ENCODE peak calls at places on chromosomes 11 and 22, in six cellular contexts. One of them, this sample, is unnamed.
A peak's percentile ranks its signal among the peaks of the same experiment; 100 is the strongest.

GRCh38 chr22:38872831-38873248 is 824 bp upstream of the CBX6 start:
- DNase-seq in endodermal cell: peak; percentile 81
- DNase-seq in fibroblast of lung: peak; percentile 57
- DNase-seq in Panc1: no peak
- DNase-seq in ovary: peak; percentile 83
- DNase-seq in cardiac muscle cell: peak; percentile 80
- DNase-seq in this sample: no peak

GRCh38 chr11:2483426-2483825 is 38.6 kb downstream of the KCNQ1 start:
- DNase-seq in cardiac muscle cell: no peak
- DNase-seq in fibroblast of lung: no peak
- DNase-seq in ovary: no peak
- DNase-seq in Panc1: no peak
- DNase-seq in endodermal cell: no peak
- DNase-seq in this sample: no peak

GRCh38 chr11:115817844-115818565 is 313.8 kb upstream of the CADM1 start:
- DNase-seq in endodermal cell: no peak
- DNase-seq in fibroblast of lung: no peak
- DNase-seq in Panc1: no peak
- DNase-seq in cardiac muscle cell: no peak
- DNase-seq in ovary: no peak
- DNase-seq in this sample: no peak

GRCh38 chr22:45475876-45476514 is 26.7 kb upstream of the FBLN1 start:
- DNase-seq in ovary: no peak
- DNase-seq in fibroblast of lung: no peak
- DNase-seq in endodermal cell: no peak
- DNase-seq in Panc1: no peak
- DNase-seq in cardiac muscle cell: no peak
- DNase-seq in this sample: no peak

GRCh38 chr22:36471341-36471821 is 10.1 kb downstream of the TXN2 start:
- DNase-seq in ovary: no peak
- DNase-seq in Panc1: no peak
- DNase-seq in endodermal cell: no peak
- DNase-seq in fibroblast of lung: peak; percentile 34
- DNase-seq in cardiac muscle cell: no peak
- DNase-seq in this sample: peak; percentile 59

GRCh38 chr22:46149493-46149997 is 781 bp upstream of the PPARA start:
- DNase-seq in ovary: peak; percentile 81
- DNase-seq in Panc1: no peak
- DNase-seq in fibroblast of lung: no peak
- DNase-seq in endodermal cell: peak; percentile 83
- DNase-seq in cardiac muscle cell: peak; percentile 62
- DNase-seq in this sample: no peak

GRCh38 chr11:82701847-82702520 is 31.7 kb downstream of the FAM181B start:
- DNase-seq in Panc1: no peak
- DNase-seq in fibroblast of lung: peak; percentile 44
- DNase-seq in endodermal cell: peak; percentile 87
- DNase-seq in ovary: no peak
- DNase-seq in cardiac muscle cell: peak; percentile 64
- DNase-seq in this sample: peak; percentile 41

GRCh38 chr11:62671604-62672528 is at the start of the genes LBHD1 and UQCC3:
- DNase-seq in ovary: peak; percentile 80
- DNase-seq in endodermal cell: peak; percentile 93
- DNase-seq in Panc1: no peak
- DNase-seq in fibroblast of lung: peak; percentile 92
- DNase-seq in cardiac muscle cell: peak; percentile 90
- DNase-seq in this sample: peak; percentile 77

GRCh38 chr11:84106560-84106959 is 820.4 kb upstream of the CCDC90B start:
- DNase-seq in cardiac muscle cell: no peak
- DNase-seq in endodermal cell: no peak
- DNase-seq in ovary: no peak
- DNase-seq in fibroblast of lung: no peak
- DNase-seq in Panc1: no peak
- DNase-seq in this sample: no peak

GRCh38 chr22:35839811-35840739 is 122.4 kb downstream of the APOL5 start:
- DNase-seq in Panc1: peak; percentile 84
- DNase-seq in cardiac muscle cell: peak; percentile 92
- DNase-seq in ovary: peak; percentile 86
- DNase-seq in endodermal cell: peak; percentile 96
- DNase-seq in fibroblast of lung: peak; percentile 98
- DNase-seq in this sample: peak; percentile 95

GRCh38 chr11:12106501-12106900 is 3.9 kb upstream of the MICAL2 start:
- DNase-seq in Panc1: no peak
- DNase-seq in ovary: no peak
- DNase-seq in cardiac muscle cell: no peak
- DNase-seq in endodermal cell: no peak
- DNase-seq in fibroblast of lung: no peak
- DNase-seq in this sample: no peak

GRCh38 chr11:42967653-42968052 is 344.1 kb upstream of the API5 start:
- DNase-seq in endodermal cell: no peak
- DNase-seq in cardiac muscle cell: no peak
- DNase-seq in fibroblast of lung: no peak
- DNase-seq in Panc1: no peak
- DNase-seq in ovary: no peak
- DNase-seq in this sample: no peak

GRCh38 chr11:14974021-14974698 is 2.0 kb upstream of the CALCA start:
- DNase-seq in ovary: no peak
- DNase-seq in cardiac muscle cell: peak; percentile 37
- DNase-seq in endodermal cell: peak; percentile 82
- DNase-seq in Panc1: no peak
- DNase-seq in fibroblast of lung: no peak
- DNase-seq in this sample: no peak

GRCh38 chr11:119479685-119480275 is 56.8 kb upstream of the THY1 start:
- DNase-seq in endodermal cell: peak; percentile 78
- DNase-seq in fibroblast of lung: peak; percentile 60
- DNase-seq in Panc1: no peak
- DNase-seq in ovary: no peak
- DNase-seq in cardiac muscle cell: peak; percentile 29
- DNase-seq in this sample: peak; percentile 44

GRCh38 chr22:20233351-20234313 is 34.5 kb downstream of the RTN4R start:
- DNase-seq in ovary: no peak
- DNase-seq in Panc1: no peak
- DNase-seq in fibroblast of lung: no peak
- DNase-seq in endodermal cell: no peak
- DNase-seq in cardiac muscle cell: no peak
- DNase-seq in this sample: no peak

GRCh38 chr11:85737738-85738137 is 51.7 kb upstream of the CCDC89 start:
- DNase-seq in endodermal cell: no peak
- DNase-seq in fibroblast of lung: no peak
- DNase-seq in Panc1: no peak
- DNase-seq in ovary: no peak
- DNase-seq in cardiac muscle cell: peak; percentile 44
- DNase-seq in this sample: no peak

GRCh38 chr11:128568166-128568778 is 19.1 kb downstream of the ETS1 start:
- DNase-seq in cardiac muscle cell: no peak
- DNase-seq in Panc1: no peak
- DNase-seq in ovary: no peak
- DNase-seq in fibroblast of lung: no peak
- DNase-seq in endodermal cell: peak; percentile 70
- DNase-seq in this sample: no peak

GRCh38 chr11:84419576-84419975 is 1133.4 kb upstream of the CCDC90B start:
- DNase-seq in fibroblast of lung: no peak
- DNase-seq in cardiac muscle cell: no peak
- DNase-seq in Panc1: no peak
- DNase-seq in endodermal cell: no peak
- DNase-seq in ovary: no peak
- DNase-seq in this sample: no peak

GRCh38 chr11:68677432-68677831 is 6.9 kb upstream of the GAL start:
- DNase-seq in endodermal cell: peak; percentile 93
- DNase-seq in cardiac muscle cell: no peak
- DNase-seq in Panc1: peak; percentile 30
- DNase-seq in ovary: no peak
- DNase-seq in fibroblast of lung: peak; percentile 93
- DNase-seq in this sample: peak; percentile 51

GRCh38 chr22:37998543-37998942 is 14.2 kb upstream of the SOX10 start:
- DNase-seq in fibroblast of lung: no peak
- DNase-seq in Panc1: no peak
- DNase-seq in ovary: no peak
- DNase-seq in cardiac muscle cell: peak; percentile 30
- DNase-seq in endodermal cell: no peak
- DNase-seq in this sample: no peak

GRCh38 chr11:131498631-131499053 is 128.2 kb downstream of the NTM start:
- DNase-seq in cardiac muscle cell: no peak
- DNase-seq in ovary: no peak
- DNase-seq in fibroblast of lung: no peak
- DNase-seq in endodermal cell: no peak
- DNase-seq in Panc1: no peak
- DNase-seq in this sample: no peak

GRCh38 chr22:23438216-23438615 is 141.9 kb downstream of the IGLL1 start:
- DNase-seq in fibroblast of lung: no peak
- DNase-seq in cardiac muscle cell: no peak
- DNase-seq in ovary: no peak
- DNase-seq in Panc1: no peak
- DNase-seq in endodermal cell: no peak
- DNase-seq in this sample: no peak

GRCh38 chr22:47782461-47783075 is 1020.1 kb downstream of the TBC1D22A start:
- DNase-seq in fibroblast of lung: no peak
- DNase-seq in ovary: no peak
- DNase-seq in Panc1: no peak
- DNase-seq in cardiac muscle cell: no peak
- DNase-seq in endodermal cell: peak; percentile 10
- DNase-seq in this sample: no peak

GRCh38 chr22:47780281-47780875 is 1017.9 kb downstream of the TBC1D22A start:
- DNase-seq in ovary: no peak
- DNase-seq in cardiac muscle cell: no peak
- DNase-seq in endodermal cell: no peak
- DNase-seq in Panc1: no peak
- DNase-seq in fibroblast of lung: no peak
- DNase-seq in this sample: no peak

GRCh38 chr22:47781024-47781423 is 1018.6 kb downstream of the TBC1D22A start:
- DNase-seq in cardiac muscle cell: no peak
- DNase-seq in ovary: no peak
- DNase-seq in endodermal cell: no peak
- DNase-seq in Panc1: no peak
- DNase-seq in fibroblast of lung: no peak
- DNase-seq in this sample: no peak

GRCh38 chr22:47779474-47779873 is 1017.0 kb downstream of the TBC1D22A start:
- DNase-seq in cardiac muscle cell: no peak
- DNase-seq in ovary: no peak
- DNase-seq in fibroblast of lung: no peak
- DNase-seq in endodermal cell: peak; percentile 62
- DNase-seq in Panc1: no peak
- DNase-seq in this sample: no peak

DNA sequence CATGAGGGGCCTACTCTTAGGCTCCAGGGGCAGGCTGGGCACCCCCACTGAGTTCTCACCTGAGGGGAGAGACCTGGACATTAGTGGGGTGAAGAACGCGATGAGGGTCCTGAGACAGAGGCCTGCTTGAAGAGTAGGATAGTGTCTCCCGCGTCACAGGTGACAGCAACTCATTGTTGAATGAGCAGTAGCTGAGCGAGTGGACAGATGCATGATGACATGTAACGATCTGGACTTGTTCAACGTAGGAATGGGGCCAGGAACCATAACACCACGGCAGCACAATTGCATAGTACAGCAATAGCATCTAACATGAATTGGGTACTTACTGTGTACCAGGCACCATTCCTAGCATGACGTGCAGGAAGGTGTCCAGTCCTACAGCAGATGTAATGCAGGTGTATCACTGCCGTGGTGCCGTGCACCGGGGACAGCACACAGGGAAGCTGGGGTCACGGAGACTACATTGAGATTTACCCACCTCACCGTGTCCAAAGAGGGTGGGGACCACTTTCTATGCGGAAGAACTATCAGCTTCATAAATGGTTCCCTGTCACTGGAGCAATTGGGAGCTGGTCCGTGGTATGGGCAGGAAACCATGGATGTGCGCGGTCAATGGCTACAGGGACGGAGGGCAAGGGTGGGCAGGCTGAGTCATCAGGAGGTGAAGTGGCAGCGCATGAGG is 1019.1 kb downstream of the TBC1D22A start:
- DNase-seq in Panc1: no peak
- DNase-seq in endodermal cell: no peak
- DNase-seq in cardiac muscle cell: no peak
- DNase-seq in fibroblast of lung: no peak
- DNase-seq in ovary: no peak
- DNase-seq in this sample: no peak
- H3K27ac ChIP-seq in Panc1: no peak overlapping the region
- H3K27ac ChIP-seq in endodermal cell: no peak overlapping the region
- H3K27ac ChIP-seq in cardiac muscle cell: no peak overlapping the region
- H3K27ac ChIP-seq in fibroblast of lung: no peak overlapping the region
- H3K27ac ChIP-seq in ovary: no peak overlapping the region
- H3K27ac ChIP-seq in this sample: no peak overlapping the region

GRCh38 chr11:44728085-44728410 is 1.3 kb downstream of the TSPAN18 start:
- DNase-seq in endodermal cell: no peak
- DNase-seq in fibroblast of lung: no peak
- DNase-seq in ovary: no peak
- DNase-seq in Panc1: no peak
- DNase-seq in cardiac muscle cell: no peak
- DNase-seq in this sample: no peak

GRCh38 chr11:44729065-44729464 is 2.3 kb downstream of the TSPAN18 start:
- DNase-seq in cardiac muscle cell: no peak
- DNase-seq in endodermal cell: peak; percentile 68
- DNase-seq in fibroblast of lung: no peak
- DNase-seq in ovary: no peak
- DNase-seq in Panc1: no peak
- DNase-seq in this sample: no peak

GRCh38 chr11:44728491-44728910 is 1.7 kb downstream of the TSPAN18 start:
- DNase-seq in cardiac muscle cell: no peak
- DNase-seq in ovary: no peak
- DNase-seq in endodermal cell: peak; percentile 81
- DNase-seq in Panc1: no peak
- DNase-seq in fibroblast of lung: no peak
- DNase-seq in this sample: no peak

GRCh38 chr11:44730775-44731174 is 4.0 kb downstream of the TSPAN18 start:
- DNase-seq in fibroblast of lung: no peak
- DNase-seq in cardiac muscle cell: no peak
- DNase-seq in Panc1: no peak
- DNase-seq in ovary: no peak
- DNase-seq in endodermal cell: no peak
- DNase-seq in this sample: no peak

GRCh38 chr11:44729718-44730117 is 3.0 kb downstream of the TSPAN18 start:
- DNase-seq in Panc1: no peak
- DNase-seq in endodermal cell: no peak
- DNase-seq in ovary: no peak
- DNase-seq in cardiac muscle cell: no peak
- DNase-seq in fibroblast of lung: no peak
- DNase-seq in this sample: no peak
- TF ChIP-seq CTCF in Panc1: no peak
- TF ChIP-seq CTCF in endodermal cell: no peak
- TF ChIP-seq CTCF in ovary: no peak
- TF ChIP-seq CTCF in cardiac muscle cell: no peak
- TF ChIP-seq CTCF in fibroblast of lung: no peak
- TF ChIP-seq CTCF in this sample: no peak

GRCh38 chr11:134668796-134669195 is 256.8 kb upstream of the B3GAT1 start:
- DNase-seq in endodermal cell: peak; percentile 25
- DNase-seq in ovary: no peak
- DNase-seq in cardiac muscle cell: no peak
- DNase-seq in fibroblast of lung: no peak
- DNase-seq in Panc1: no peak
- DNase-seq in this sample: no peak
- H3K27ac ChIP-seq in endodermal cell: no peak overlapping the region
- H3K27ac ChIP-seq in ovary: no peak overlapping the region
- H3K27ac ChIP-seq in cardiac muscle cell: no peak overlapping the region
- H3K27ac ChIP-seq in fibroblast of lung: no peak overlapping the region
- H3K27ac ChIP-seq in Panc1: no peak overlapping the region
- H3K27ac ChIP-seq in this sample: no peak overlapping the region

DNA sequence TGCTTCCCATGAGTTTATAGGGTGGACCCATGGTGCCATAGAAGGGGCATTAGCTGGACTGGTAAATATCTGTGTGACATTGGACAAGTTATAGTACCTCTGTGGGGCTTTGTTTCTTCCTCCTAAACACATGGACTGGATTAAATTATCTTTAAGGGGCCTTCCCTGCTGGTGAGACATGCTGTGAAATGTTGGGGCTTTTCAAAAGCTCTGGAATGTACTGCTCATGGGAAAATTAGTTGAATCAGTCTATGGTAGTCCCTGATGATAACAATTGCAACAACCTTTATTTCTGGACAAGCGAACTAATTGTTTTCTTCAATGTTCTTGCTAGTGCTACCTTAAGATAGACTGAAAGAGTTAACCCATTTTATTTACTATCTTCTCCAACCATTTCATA is 276.2 kb downstream of the BLID start:
- DNase-seq in fibroblast of lung: no peak
- DNase-seq in cardiac muscle cell: no peak
- DNase-seq in ovary: no peak
- DNase-seq in endodermal cell: no peak
- DNase-seq in Panc1: no peak
- DNase-seq in this sample: peak; percentile 36
- TF ChIP-seq CTCF in fibroblast of lung: no peak
- TF ChIP-seq CTCF in cardiac muscle cell: no peak
- TF ChIP-seq CTCF in ovary: no peak
- TF ChIP-seq CTCF in endodermal cell: no peak
- TF ChIP-seq CTCF in Panc1: no peak
- TF ChIP-seq CTCF in this sample: no peak